ENCODE peak calls at places on chromosomes 7 and 10, in nine cellular contexts. One of them, this sample, is unnamed.

GRCh38 chr7:112173214-112173905 is 32.8 kb downstream of the DOCK4 start:
- DNase-seq in NCI-H2081: peak; percentile 85
- DNase-seq in NCI-H774: no peak
- DNase-seq in activated T-cell treated with anti-CD3 and anti-CD28 coated beads for 1 hour: no peak
- DNase-seq in choroid plexus epithelial cell: no peak
- DNase-seq in GM03348: no peak
- DNase-seq in fibroblast of pulmonary artery: peak; percentile 48
- DNase-seq in AG08395: peak; percentile 7
- DNase-seq in OCI-M1: no peak
- DNase-seq in this sample: no peak

GRCh38 chr7:44104880-44105771 is 981 bp downstream of the AEBP1 start:
- DNase-seq in fibroblast of pulmonary artery: peak; percentile 73
- DNase-seq in activated T-cell treated with anti-CD3 and anti-CD28 coated beads for 1 hour: no peak
- DNase-seq in NCI-H2081: no peak
- DNase-seq in choroid plexus epithelial cell: peak; percentile 76
- DNase-seq in GM03348: peak; percentile 77
- DNase-seq in OCI-M1: no peak
- DNase-seq in AG08395: peak; percentile 75
- DNase-seq in NCI-H774: no peak
- DNase-seq in this sample: peak; percentile 44

GRCh38 chr10:61564444-61564843 is 98.3 kb upstream of the CABCOCO1 start:
- DNase-seq in AG08395: no peak
- DNase-seq in OCI-M1: no peak
- DNase-seq in choroid plexus epithelial cell: no peak
- DNase-seq in fibroblast of pulmonary artery: no peak
- DNase-seq in activated T-cell treated with anti-CD3 and anti-CD28 coated beads for 1 hour: no peak
- DNase-seq in NCI-H2081: no peak
- DNase-seq in NCI-H774: no peak
- DNase-seq in GM03348: no peak
- DNase-seq in this sample: no peak

GRCh38 chr7:98548981-98549380 is 68.1 kb upstream of the NPTX2 start:
- DNase-seq in NCI-H774: no peak
- DNase-seq in AG08395: no peak
- DNase-seq in GM03348: no peak
- DNase-seq in NCI-H2081: no peak
- DNase-seq in activated T-cell treated with anti-CD3 and anti-CD28 coated beads for 1 hour: no peak
- DNase-seq in fibroblast of pulmonary artery: no peak
- DNase-seq in OCI-M1: no peak
- DNase-seq in choroid plexus epithelial cell: no peak
- DNase-seq in this sample: peak; percentile 11

GRCh38 chr7:33421384-33421783 is 292.0 kb downstream of the BBS9 start:
- DNase-seq in NCI-H2081: no peak
- DNase-seq in NCI-H774: no peak
- DNase-seq in activated T-cell treated with anti-CD3 and anti-CD28 coated beads for 1 hour: no peak
- DNase-seq in AG08395: peak; percentile 20
- DNase-seq in fibroblast of pulmonary artery: peak; percentile 41
- DNase-seq in GM03348: peak; percentile 54
- DNase-seq in choroid plexus epithelial cell: peak; percentile 38
- DNase-seq in OCI-M1: no peak
- DNase-seq in this sample: no peak

GRCh38 chr10:31340343-31340742 is 21.3 kb downstream of the ZEB1 start:
- DNase-seq in AG08395: no peak
- DNase-seq in choroid plexus epithelial cell: peak; percentile 78
- DNase-seq in NCI-H2081: peak; percentile 43
- DNase-seq in activated T-cell treated with anti-CD3 and anti-CD28 coated beads for 1 hour: no peak
- DNase-seq in OCI-M1: no peak
- DNase-seq in GM03348: no peak
- DNase-seq in fibroblast of pulmonary artery: peak; percentile 33
- DNase-seq in NCI-H774: peak; percentile 9
- DNase-seq in this sample: no peak

GRCh38 chr10:707456-707855 is 18.0 kb upstream of the DIP2C start:
- DNase-seq in GM03348: no peak
- DNase-seq in OCI-M1: no peak
- DNase-seq in activated T-cell treated with anti-CD3 and anti-CD28 coated beads for 1 hour: no peak
- DNase-seq in NCI-H774: no peak
- DNase-seq in fibroblast of pulmonary artery: no peak
- DNase-seq in NCI-H2081: no peak
- DNase-seq in choroid plexus epithelial cell: no peak
- DNase-seq in AG08395: no peak
- DNase-seq in this sample: no peak

GRCh38 chr7:48522692-48523091 is 351.4 kb downstream of the ABCA13 start:
- DNase-seq in AG08395: no peak
- DNase-seq in GM03348: no peak
- DNase-seq in OCI-M1: no peak
- DNase-seq in NCI-H2081: no peak
- DNase-seq in fibroblast of pulmonary artery: no peak
- DNase-seq in NCI-H774: no peak
- DNase-seq in activated T-cell treated with anti-CD3 and anti-CD28 coated beads for 1 hour: no peak
- DNase-seq in choroid plexus epithelial cell: no peak
- DNase-seq in this sample: no peak

GRCh38 chr10:68586622-68587325 is 26.6 kb downstream of the TET1 start:
- DNase-seq in activated T-cell treated with anti-CD3 and anti-CD28 coated beads for 1 hour: no peak
- DNase-seq in GM03348: no peak
- DNase-seq in NCI-H2081: no peak
- DNase-seq in NCI-H774: no peak
- DNase-seq in choroid plexus epithelial cell: no peak
- DNase-seq in AG08395: no peak
- DNase-seq in OCI-M1: no peak
- DNase-seq in fibroblast of pulmonary artery: no peak
- DNase-seq in this sample: no peak